ENCODE peak calls at places on chromosomes 11 and 22, in six cellular contexts. P, C, K, F, B and T are unnamed samples.

GRCh38 chr11:96314326-96315050 is 28.5 kb downstream of the MAML2 start:
- DNase-seq in K (no peak), C (no peak), P (peak; percentile 65), F (peak; percentile 100), B (no peak), T (no peak)

GRCh38 chr11:65972116-65972515 is 10.6 kb downstream of the SART1 start:
- DNase-seq in P (no peak), B (no peak), F (no peak), K (no peak), C (no peak), T (no peak)

GRCh38 chr11:86063536-86063935 is 5.3 kb downstream of the PICALM start:
- DNase-seq in F (peak; percentile 75), P (peak; percentile 52), B (no peak), K (no peak), C (no peak), T (no peak)

GRCh38 chr11:128848815-128849455 is 18.2 kb downstream of the KCNJ1 start:
- DNase-seq in K (no peak), P (peak; percentile 43), C (peak; percentile 88), F (no peak), B (peak; percentile 42), T (peak; percentile 50)

GRCh38 chr11:32008879-32009548 is 81.9 kb upstream of the RCN1 start:
- DNase-seq in C (no peak), B (no peak), P (no peak), F (no peak), K (no peak), T (no peak)

GRCh38 chr11:126419801-126420729 is 64.6 kb downstream of the ST3GAL4 start:
- DNase-seq in B (no peak), F (no peak), P (peak; percentile 36), C (no peak), K (no peak), T (peak; percentile 30)

GRCh38 chr11:76788661-76789442 is 5.7 kb downstream of the TSKU start:
- DNase-seq in C (no peak), B (no peak), K (no peak), F (peak; percentile 100), P (no peak), T (no peak)

GRCh38 chr22:40334899-40335298 is 11.4 kb upstream of the ADSL start:
- DNase-seq in P (no peak), B (no peak), F (no peak), C (no peak), K (no peak), T (no peak)

GRCh38 chr11:17898782-17899181 is 114.1 kb downstream of the SERGEF start:
- DNase-seq in P (no peak), K (no peak), C (no peak), F (no peak), B (no peak), T (no peak)

GRCh38 chr11:106989056-106989455 is 29.2 kb downstream of the GUCY1A2 start:
- DNase-seq in F (no peak), C (no peak), B (no peak), P (peak; percentile 61), K (no peak), T (no peak)

GRCh38 chr11:79062814-79063762 is 377.7 kb downstream of the TENM4 start:
- DNase-seq in F (no peak), P (peak; percentile 26), B (no peak), C (peak; percentile 59), K (no peak), T (no peak)

GRCh38 chr11:59028105-59028504 is 58.0 kb upstream of the GLYATL1B start:
- DNase-seq in P (no peak), F (no peak), B (no peak), K (no peak), C (no peak), T (no peak)

GRCh38 chr11:126755494-126755893 is 245.1 kb downstream of the KIRREL3 start:
- DNase-seq in C (peak; percentile 14), K (no peak), P (no peak), B (no peak), F (no peak), T (no peak)

GRCh38 chr11:34052608-34053160 is 1.2 kb downstream of the CAPRIN1 start:
- DNase-seq in F (no peak), B (peak; percentile 1), C (peak; percentile 56), K (no peak), P (peak; percentile 38), T (no peak)

GRCh38 chr11:63837719-63838118 is 1.2 kb upstream of the MARK2 start:
- DNase-seq in P (no peak), C (no peak), F (no peak), K (no peak), B (no peak), T (peak; percentile 66)

GRCh38 chr11:131392528-131393255 is 22.3 kb downstream of the NTM start:
- DNase-seq in K (no peak), B (no peak), F (no peak), C (peak; percentile 63), P (no peak), T (peak; percentile 9)

GRCh38 chr22:42792909-42793847 is 63.9 kb downstream of the ARFGAP3 start:
- DNase-seq in F (no peak), K (no peak), B (no peak), C (no peak), P (no peak), T (no peak)

GRCh38 chr11:24295360-24295759 is 201.5 kb upstream of the LUZP2 start:
- DNase-seq in F (no peak), C (no peak), B (no peak), K (no peak), P (peak; percentile 66), T (no peak)

GRCh38 chr22:50600967-50601668 is 525 bp downstream of the MAPK8IP2 start:
- DNase-seq in C (no peak), B (no peak), P (no peak), F (no peak), K (no peak), T (no peak)

GRCh38 chr22:50600541-50600940 is at the start of gene MAPK8IP2:
- DNase-seq in P (no peak), B (no peak), C (peak; percentile 65), K (no peak), F (no peak), T (no peak)

GRCh38 chr22:50602338-50602700 is 1.7 kb downstream of the MAPK8IP2 start:
- DNase-seq in B (no peak), C (no peak), K (no peak), F (no peak), P (no peak), T (no peak)

GRCh38 chr22:50599816-50600454 is 658 bp upstream of the MAPK8IP2 start:
- DNase-seq in P (peak; percentile 43), B (peak; percentile 46), C (peak; percentile 88), K (no peak), F (no peak), T (no peak)

GRCh38 chr22:50601669-50602337 is 1.2 kb downstream of the MAPK8IP2 start:
- DNase-seq in B (no peak), C (no peak), P (no peak), F (no peak), K (no peak), T (no peak)
- H3K4me3 ChIP-seq in B (no peak overlapping the region), C (no peak overlapping the region), P (no peak overlapping the region), F (no peak overlapping the region), K (no peak overlapping the region), T (no peak overlapping the region)

GRCh38 chr22:30575011-30575671 is 676 bp upstream of the GAL3ST1 start:
- DNase-seq in K (no peak), F (no peak), B (no peak), C (peak; percentile 31), P (peak; percentile 17), T (no peak)

GRCh38 chr22:30572210-30572609 is 2.3 kb downstream of the GAL3ST1 start:
- DNase-seq in P (no peak), B (no peak), C (no peak), K (no peak), F (no peak), T (no peak)

GRCh38 chr22:30572840-30573593 is 1.4 kb downstream of the GAL3ST1 start:
- DNase-seq in C (no peak), F (no peak), B (no peak), P (no peak), K (no peak), T (no peak)

GRCh38 chr22:30574095-30574981 is at the start of gene GAL3ST1:
- DNase-seq in F (no peak), P (no peak), C (peak; percentile 80), K (no peak), B (no peak), T (no peak)

DNA sequence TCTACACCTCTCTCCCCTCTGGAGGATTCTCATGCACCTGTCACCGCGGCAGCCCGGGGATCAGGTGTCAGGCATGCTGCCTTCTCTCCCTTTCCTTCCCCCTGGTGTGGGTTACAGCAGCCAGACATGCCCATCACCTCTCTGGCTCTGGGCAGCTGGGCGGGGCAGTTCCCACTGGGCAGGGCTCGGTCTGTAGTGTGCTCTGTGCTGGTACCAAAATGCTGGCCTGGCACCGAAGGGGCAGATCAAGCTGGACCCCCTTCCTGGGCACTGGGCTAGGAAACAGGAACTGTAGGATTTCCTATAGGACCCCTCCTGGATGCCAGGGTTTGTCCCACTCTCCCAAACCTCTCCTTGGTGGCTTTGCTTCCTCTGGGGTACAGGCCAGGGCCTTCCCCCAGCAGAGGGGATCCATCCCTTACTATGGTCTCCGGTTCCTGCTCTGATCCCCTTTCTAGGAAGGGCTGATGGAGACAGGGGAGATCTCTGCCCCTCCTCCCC is 821 bp downstream of the GAL3ST1 start:
- DNase-seq in P (no peak), C (no peak), F (no peak), B (no peak), K (no peak), T (no peak)
- H3K4me3 ChIP-seq in P (no peak overlapping the region), C (peak overlapping the region; percentile 70), F (no peak overlapping the region), B (no peak overlapping the region), K (peak overlapping the region; percentile 50), T (no peak overlapping the region)

DNA sequence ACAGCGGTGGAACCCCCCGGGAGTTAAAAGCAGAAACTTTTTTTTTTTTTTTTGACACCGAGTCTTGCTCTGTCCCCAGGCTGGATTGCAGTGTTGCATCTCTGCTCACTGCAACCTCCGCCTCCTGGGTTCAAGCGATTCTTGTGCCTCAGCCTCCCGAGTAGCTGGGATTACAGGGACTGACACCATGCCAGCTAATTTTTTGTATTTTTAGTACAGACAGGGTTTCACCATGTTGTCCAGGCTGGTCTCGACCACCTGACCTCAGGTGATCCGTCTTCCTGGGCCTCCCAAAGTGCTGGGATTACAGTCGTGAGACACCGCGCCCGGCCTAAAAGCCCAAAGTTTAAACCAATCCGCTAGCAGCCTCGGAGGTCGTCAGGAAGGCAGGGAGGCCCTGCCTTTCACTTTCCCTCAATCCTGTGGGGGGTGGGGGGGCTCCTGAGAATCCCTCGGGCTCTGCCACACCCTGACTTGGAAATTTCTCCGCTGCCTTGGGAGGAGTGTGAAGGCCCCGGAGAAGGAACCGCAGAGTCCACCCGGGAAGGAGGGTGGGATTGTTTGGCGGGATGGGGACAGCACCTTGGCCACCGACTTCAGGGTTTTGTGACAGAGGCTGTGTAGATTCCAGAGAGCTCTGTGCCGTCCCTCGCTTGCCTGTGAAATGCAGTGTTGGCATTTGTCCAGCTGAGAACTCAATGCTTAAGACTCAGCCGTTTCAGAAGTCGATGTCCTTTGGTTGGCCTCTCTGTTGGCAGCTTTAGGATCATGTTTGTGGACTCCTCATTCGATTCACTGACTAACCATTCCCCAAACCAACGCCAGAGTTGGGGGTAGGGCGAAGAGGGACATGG is 1.0 kb downstream of the ARHGAP8 start:
- DNase-seq in P (no peak), C (no peak), K (no peak), B (no peak), F (peak; percentile 67), T (no peak)
- H3K4me3 ChIP-seq in P (peak overlapping the region; percentile 57), C (peak overlapping the region; percentile 55), K (peak overlapping the region; percentile 61), B (peak overlapping the region; percentile 37), F (peak overlapping the region; percentile 100), T (no peak overlapping the region)

DNA sequence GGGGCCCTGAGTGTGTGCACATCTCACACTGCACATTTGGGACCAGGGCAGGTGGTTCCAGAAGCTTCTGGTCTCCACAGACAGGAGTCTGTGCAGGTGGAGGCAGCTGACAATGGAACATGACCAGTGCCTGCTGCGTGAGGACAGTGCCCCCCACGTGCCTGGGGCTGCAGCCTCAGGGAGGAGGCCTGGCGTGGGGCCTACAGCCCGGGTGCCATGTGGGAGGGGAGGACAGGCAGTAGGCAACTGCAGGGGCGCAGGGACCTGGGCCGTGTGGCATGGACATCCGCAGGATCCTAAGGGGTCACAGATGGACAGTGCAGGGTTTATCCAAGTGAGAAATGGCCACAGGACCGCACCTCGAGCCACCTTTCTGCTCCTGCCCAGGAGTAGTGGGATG is 28.8 kb downstream of the TSPAN4 start:
- DNase-seq in C (no peak), P (no peak), K (no peak), F (no peak), B (no peak), T (no peak)
- H3K4me3 ChIP-seq in C (no peak overlapping the region), P (no peak overlapping the region), K (no peak overlapping the region), F (no peak overlapping the region), B (no peak overlapping the region), T (no peak overlapping the region)